ENCODE peak calls at places on chromosomes 4 and X, in nine cellular contexts. One of them, this sample, is unnamed.

GRCh38 chr4:114729339-114729738 is 130.7 kb downstream of the UGT8 start:
- DNase-seq in SK-N-SH: peak
- DNase-seq in cardiac muscle cell: no peak
- DNase-seq in colonic mucosa: no peak
- DNase-seq in right lobe of liver: no peak
- DNase-seq in nephron progenitor cell: no peak
- DNase-seq in neural progenitor cell: peak
- DNase-seq in WTC11: peak
- DNase-seq in psoas muscle: no peak
- DNase-seq in this sample: no peak

GRCh38 chr4:145351922-145352321 is 129.7 kb upstream of the SMAD1 start:
- DNase-seq in colonic mucosa: no peak
- DNase-seq in SK-N-SH: no peak
- DNase-seq in right lobe of liver: no peak
- DNase-seq in psoas muscle: no peak
- DNase-seq in cardiac muscle cell: no peak
- DNase-seq in nephron progenitor cell: no peak
- DNase-seq in WTC11: no peak
- DNase-seq in neural progenitor cell: no peak
- DNase-seq in this sample: no peak

GRCh38 chrX:150212672-150213480 is 150.2 kb upstream of the MAMLD1 start:
- DNase-seq in neural progenitor cell: peak
- DNase-seq in nephron progenitor cell: no peak
- DNase-seq in colonic mucosa: no peak
- DNase-seq in SK-N-SH: no peak
- DNase-seq in psoas muscle: no peak
- DNase-seq in WTC11: no peak
- DNase-seq in right lobe of liver: no peak
- DNase-seq in cardiac muscle cell: peak
- DNase-seq in this sample: peak

GRCh38 chr4:3344596-3344995 is 51.8 kb downstream of the RGS12 start:
- DNase-seq in WTC11: no peak
- DNase-seq in neural progenitor cell: no peak
- DNase-seq in SK-N-SH: no peak
- DNase-seq in nephron progenitor cell: no peak
- DNase-seq in psoas muscle: no peak
- DNase-seq in right lobe of liver: no peak
- DNase-seq in colonic mucosa: no peak
- DNase-seq in cardiac muscle cell: no peak
- DNase-seq in this sample: no peak

GRCh38 chr4:159435561-159436023 is 332.7 kb downstream of the RAPGEF2 start:
- DNase-seq in WTC11: no peak
- DNase-seq in neural progenitor cell: no peak
- DNase-seq in colonic mucosa: no peak
- DNase-seq in cardiac muscle cell: no peak
- DNase-seq in psoas muscle: no peak
- DNase-seq in right lobe of liver: no peak
- DNase-seq in nephron progenitor cell: no peak
- DNase-seq in SK-N-SH: no peak
- DNase-seq in this sample: no peak

GRCh38 chr4:8009710-8010534 is 70.3 kb upstream of the AFAP1 start:
- DNase-seq in nephron progenitor cell: no peak
- DNase-seq in WTC11: no peak
- DNase-seq in cardiac muscle cell: no peak
- DNase-seq in colonic mucosa: peak
- DNase-seq in right lobe of liver: no peak
- DNase-seq in SK-N-SH: peak
- DNase-seq in psoas muscle: no peak
- DNase-seq in neural progenitor cell: no peak
- DNase-seq in this sample: no peak

GRCh38 chr4:38489924-38490639 is 173.9 kb upstream of the KLF3 start:
- DNase-seq in cardiac muscle cell: no peak
- DNase-seq in psoas muscle: no peak
- DNase-seq in nephron progenitor cell: peak
- DNase-seq in colonic mucosa: peak
- DNase-seq in WTC11: no peak
- DNase-seq in right lobe of liver: no peak
- DNase-seq in SK-N-SH: no peak
- DNase-seq in neural progenitor cell: peak
- DNase-seq in this sample: peak

GRCh38 chrX:9907645-9908387 is 59.3 kb upstream of the CLDN34 start:
- DNase-seq in nephron progenitor cell: no peak
- DNase-seq in neural progenitor cell: no peak
- DNase-seq in psoas muscle: no peak
- DNase-seq in cardiac muscle cell: no peak
- DNase-seq in WTC11: no peak
- DNase-seq in SK-N-SH: no peak
- DNase-seq in right lobe of liver: no peak
- DNase-seq in colonic mucosa: no peak
- DNase-seq in this sample: no peak

GRCh38 chrX:19392703-19393102 is 49.0 kb downstream of the PDHA1 start:
- DNase-seq in neural progenitor cell: no peak
- DNase-seq in SK-N-SH: no peak
- DNase-seq in psoas muscle: no peak
- DNase-seq in nephron progenitor cell: no peak
- DNase-seq in right lobe of liver: no peak
- DNase-seq in colonic mucosa: no peak
- DNase-seq in cardiac muscle cell: no peak
- DNase-seq in WTC11: no peak
- DNase-seq in this sample: no peak

GRCh38 chrX:13396887-13397286 is 77.0 kb upstream of the ATXN3L start:
- DNase-seq in cardiac muscle cell: no peak
- DNase-seq in neural progenitor cell: no peak
- DNase-seq in SK-N-SH: no peak
- DNase-seq in WTC11: no peak
- DNase-seq in nephron progenitor cell: no peak
- DNase-seq in psoas muscle: no peak
- DNase-seq in right lobe of liver: no peak
- DNase-seq in colonic mucosa: no peak
- DNase-seq in this sample: no peak

DNA sequence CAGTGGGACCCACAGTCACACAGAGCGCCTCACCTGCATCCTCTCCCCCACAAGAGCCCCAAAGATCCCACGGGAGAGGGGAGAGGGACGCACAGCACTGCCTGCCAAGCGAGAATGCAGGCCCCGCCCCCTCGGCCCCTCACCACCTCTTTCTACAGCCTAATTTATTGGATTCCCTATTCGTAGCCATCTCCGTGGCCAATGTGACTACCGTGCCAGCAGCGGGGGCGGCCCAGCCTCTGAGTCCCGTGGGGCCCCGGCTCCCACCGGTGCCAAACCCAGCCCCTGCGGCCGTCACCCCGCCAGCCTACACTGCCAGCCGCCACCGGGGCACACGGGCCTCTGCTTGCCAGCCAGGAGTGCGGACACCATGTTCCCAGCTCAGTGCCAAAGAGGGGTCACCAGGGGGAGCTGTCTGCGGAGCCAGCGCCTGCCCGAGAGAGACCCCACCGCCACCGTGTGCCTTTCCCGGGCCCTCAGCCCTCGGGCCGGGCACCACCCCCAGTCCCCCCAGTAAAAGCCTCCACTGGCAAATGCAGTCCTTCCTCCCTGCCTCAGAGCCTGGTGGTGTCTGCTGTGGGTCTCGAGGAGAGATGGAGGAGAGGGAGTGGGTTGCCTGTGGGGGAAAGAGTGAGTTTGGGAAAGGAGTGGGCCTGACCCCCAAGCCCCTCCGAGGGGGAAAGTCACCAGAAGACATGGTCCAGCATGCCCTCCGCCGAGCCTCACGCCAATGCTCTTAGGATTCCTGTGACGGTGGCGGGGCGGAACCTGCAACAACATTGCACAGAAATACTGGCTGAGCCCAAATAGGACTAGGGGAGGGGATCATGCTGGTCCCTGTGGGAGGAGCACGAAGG is 19.6 kb upstream of the PLXNB3 start:
- DNase-seq in psoas muscle: peak
- DNase-seq in right lobe of liver: no peak
- DNase-seq in SK-N-SH: peak
- DNase-seq in cardiac muscle cell: peak
- DNase-seq in WTC11: peak
- DNase-seq in colonic mucosa: peak
- DNase-seq in nephron progenitor cell: peak
- DNase-seq in neural progenitor cell: peak
- DNase-seq in this sample: no peak
- TF ChIP-seq CTCF in psoas muscle: no peak
- TF ChIP-seq CTCF in right lobe of liver: no peak
- TF ChIP-seq CTCF in SK-N-SH: no peak
- TF ChIP-seq CTCF in cardiac muscle cell: no peak
- TF ChIP-seq CTCF in WTC11: no peak
- TF ChIP-seq CTCF in colonic mucosa: no peak
- TF ChIP-seq CTCF in nephron progenitor cell: no peak
- TF ChIP-seq CTCF in neural progenitor cell: peak
- TF ChIP-seq CTCF in this sample: no peak

GRCh38 chr4:189177130-189177529 is 763.5 kb upstream of the FRG1 start:
- DNase-seq in right lobe of liver: no peak
- DNase-seq in WTC11: no peak
- DNase-seq in nephron progenitor cell: no peak
- DNase-seq in colonic mucosa: no peak
- DNase-seq in SK-N-SH: no peak
- DNase-seq in cardiac muscle cell: no peak
- DNase-seq in psoas muscle: no peak
- DNase-seq in neural progenitor cell: no peak
- DNase-seq in this sample: no peak
- TF ChIP-seq CTCF in right lobe of liver: no peak
- TF ChIP-seq CTCF in WTC11: no peak
- TF ChIP-seq CTCF in nephron progenitor cell: no peak
- TF ChIP-seq CTCF in colonic mucosa: no peak
- TF ChIP-seq CTCF in SK-N-SH: no peak
- TF ChIP-seq CTCF in cardiac muscle cell: no peak
- TF ChIP-seq CTCF in psoas muscle: no peak
- TF ChIP-seq CTCF in neural progenitor cell: no peak
- TF ChIP-seq CTCF in this sample: no peak

DNA sequence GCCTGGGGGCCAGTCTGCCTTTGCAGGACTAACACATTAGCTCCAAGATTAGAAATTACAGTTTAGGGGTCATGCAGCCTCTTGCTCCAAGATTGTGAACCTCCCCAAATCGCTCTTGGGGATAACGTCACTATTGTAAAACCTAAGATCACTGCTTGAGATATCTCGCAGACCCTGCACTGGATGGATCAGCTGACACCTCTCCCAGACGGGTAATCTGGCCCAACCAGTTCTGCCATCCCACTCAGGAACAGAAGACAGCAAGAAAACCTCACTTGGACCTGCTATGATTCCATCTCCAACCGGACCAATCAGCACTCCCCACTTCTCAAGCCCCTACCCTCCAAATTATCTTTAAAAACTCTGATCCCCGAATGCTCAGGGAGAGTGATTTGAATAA is 431.2 kb downstream of the GPM6A start:
- DNase-seq in cardiac muscle cell: no peak
- DNase-seq in WTC11: no peak
- DNase-seq in neural progenitor cell: no peak
- DNase-seq in colonic mucosa: no peak
- DNase-seq in psoas muscle: no peak
- DNase-seq in right lobe of liver: no peak
- DNase-seq in nephron progenitor cell: no peak
- DNase-seq in SK-N-SH: no peak
- DNase-seq in this sample: no peak
- TF ChIP-seq CTCF in cardiac muscle cell: no peak
- TF ChIP-seq CTCF in WTC11: no peak
- TF ChIP-seq CTCF in neural progenitor cell: no peak
- TF ChIP-seq CTCF in colonic mucosa: no peak
- TF ChIP-seq CTCF in psoas muscle: no peak
- TF ChIP-seq CTCF in right lobe of liver: no peak
- TF ChIP-seq CTCF in nephron progenitor cell: no peak
- TF ChIP-seq CTCF in SK-N-SH: no peak
- TF ChIP-seq CTCF in this sample: no peak

GRCh38 chr4:16521156-16521915 is 295.1 kb upstream of the TAPT1 start:
- DNase-seq in neural progenitor cell: no peak
- DNase-seq in SK-N-SH: no peak
- DNase-seq in WTC11: no peak
- DNase-seq in colonic mucosa: no peak
- DNase-seq in cardiac muscle cell: no peak
- DNase-seq in right lobe of liver: no peak
- DNase-seq in psoas muscle: no peak
- DNase-seq in nephron progenitor cell: no peak
- DNase-seq in this sample: no peak

GRCh38 chr4:16513876-16514275 is 287.6 kb upstream of the TAPT1 start:
- DNase-seq in SK-N-SH: no peak
- DNase-seq in nephron progenitor cell: no peak
- DNase-seq in neural progenitor cell: no peak
- DNase-seq in psoas muscle: no peak
- DNase-seq in right lobe of liver: no peak
- DNase-seq in WTC11: no peak
- DNase-seq in colonic mucosa: no peak
- DNase-seq in cardiac muscle cell: no peak
- DNase-seq in this sample: no peak

DNA sequence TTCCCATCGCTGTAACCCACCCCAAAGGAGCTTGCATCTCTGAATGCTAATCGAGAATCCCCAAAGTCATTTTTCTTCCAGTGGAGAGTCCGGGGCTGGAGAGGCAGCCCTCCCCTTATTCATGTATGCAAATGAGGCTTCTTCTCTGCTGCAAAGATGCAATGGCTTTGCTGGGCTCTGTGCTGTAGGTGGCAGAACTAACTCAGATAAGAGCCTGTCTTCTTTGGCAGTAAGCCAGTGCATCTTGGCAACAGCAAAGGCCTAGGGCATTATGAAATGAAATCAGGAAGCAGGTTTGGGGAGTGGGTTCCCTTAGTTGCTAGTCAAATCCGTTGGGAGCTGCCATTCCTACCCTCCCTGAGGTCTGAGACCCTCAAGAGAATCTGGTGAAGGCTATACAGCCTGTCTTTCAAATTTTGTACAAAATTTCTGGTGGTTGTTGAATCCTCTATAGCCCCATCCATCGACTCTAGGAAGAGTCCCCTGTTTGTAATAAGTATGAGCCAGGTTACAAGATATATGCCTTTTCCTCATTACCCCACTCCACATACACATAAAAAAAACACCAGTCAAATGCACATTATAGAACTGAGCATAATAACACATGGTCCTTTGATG is 290.6 kb upstream of the TAPT1 start:
- DNase-seq in colonic mucosa: peak
- DNase-seq in nephron progenitor cell: no peak
- DNase-seq in WTC11: peak
- DNase-seq in psoas muscle: no peak
- DNase-seq in right lobe of liver: no peak
- DNase-seq in cardiac muscle cell: peak
- DNase-seq in neural progenitor cell: peak
- DNase-seq in SK-N-SH: peak
- DNase-seq in this sample: no peak
- TF ChIP-seq CTCF in colonic mucosa: no peak
- TF ChIP-seq CTCF in nephron progenitor cell: no peak
- TF ChIP-seq CTCF in WTC11: no peak
- TF ChIP-seq CTCF in psoas muscle: peak
- TF ChIP-seq CTCF in right lobe of liver: peak
- TF ChIP-seq CTCF in cardiac muscle cell: peak
- TF ChIP-seq CTCF in neural progenitor cell: peak
- TF ChIP-seq CTCF in SK-N-SH: peak
- TF ChIP-seq CTCF in this sample: no peak

This sample was measured in endothelial cell.